ENCODE peak calls at places on chromosomes 1 and 21, in six cellular contexts. X is IMR-90, T is H1, W is neuronal stem cell, J is mesendoderm, V is mesenchymal stem cell. H is an unnamed sample.
A peak's percentile ranks its signal among the peaks of the same experiment; 100 is the strongest.

GRCh38 chr21:17463441-17463840 is 49.4 kb upstream of the CXADR start:
- DNase-seq in X (peak; percentile 97), T (no peak), W (no peak), J (peak; percentile 3), V (peak; percentile 44), H (no peak)

GRCh38 chr1:233664254-233664653 is 50.3 kb downstream of the KCNK1 start:
- DNase-seq in X (no peak), T (no peak), W (no peak), J (no peak), V (no peak), H (no peak)

GRCh38 chr21:42476493-42477342 is 19.3 kb downstream of the RSPH1 start:
- DNase-seq in X (no peak), T (no peak), W (no peak), J (no peak), V (no peak), H (no peak)

GRCh38 chr1:110187139-110187890 is 22.8 kb upstream of the KCNC4 start:
- DNase-seq in X (no peak), T (no peak), W (no peak), J (no peak), V (no peak), H (peak; percentile 97)

GRCh38 chr21:43597052-43597451 is 62.2 kb downstream of the HSF2BP start:
- DNase-seq in X (peak; percentile 88), T (no peak), W (no peak), J (peak; percentile 36), V (peak; percentile 83), H (peak; percentile 56)

GRCh38 chr1:9770276-9770675 is 53.5 kb downstream of the CLSTN1 start:
- DNase-seq in X (no peak), T (no peak), W (no peak), J (no peak), V (no peak), H (no peak)

GRCh38 chr1:228313536-228314277 is 92.9 kb downstream of the TRIM11 start:
- DNase-seq in X (no peak), T (no peak), W (no peak), J (no peak), V (no peak), H (no peak)

GRCh38 chr21:38567577-38568360 is 69.5 kb upstream of the ERG start:
- DNase-seq in X (peak; percentile 6), T (no peak), W (peak; percentile 5), J (peak; percentile 40), V (peak; percentile 23), H (no peak)

GRCh38 chr1:18100493-18101063 is 7.0 kb upstream of the IGSF21 start:
- DNase-seq in X (peak; percentile 49), T (peak; percentile 85), W (peak; percentile 62), J (peak; percentile 80), V (peak; percentile 46), H (peak; percentile 79)

GRCh38 chr1:66931548-66932124 is 6.8 kb downstream of the MIER1 start:
- DNase-seq in X (no peak), T (no peak), W (no peak), J (no peak), V (no peak), H (no peak)

GRCh38 chr1:169698976-169699375 is 12.4 kb downstream of the SELL start:
- DNase-seq in X (no peak), T (no peak), W (no peak), J (no peak), V (no peak), H (no peak)

GRCh38 chr1:78279051-78279450 is 211.7 kb upstream of the PTGFR start:
- DNase-seq in X (peak; percentile 98), T (no peak), W (no peak), J (no peak), V (peak; percentile 78), H (no peak)

GRCh38 chr1:27891196-27891889 is 19.0 kb downstream of the THEMIS2 start:
- DNase-seq in X (no peak), T (no peak), W (no peak), J (no peak), V (no peak), H (peak; percentile 28)

GRCh38 chr1:3491291-3492246 is 37.1 kb downstream of the ARHGEF16 start:
- DNase-seq in X (peak; percentile 24), T (peak; percentile 97), W (peak; percentile 69), J (peak; percentile 66), V (peak; percentile 47), H (peak; percentile 85)

GRCh38 chr1:63645301-63645700 is 52.1 kb downstream of the PGM1 start:
- DNase-seq in X (peak; percentile 20), T (no peak), W (no peak), J (no peak), V (no peak), H (no peak)

GRCh38 chr1:229156819-229157218 is 114.1 kb upstream of the RAB4A start:
- DNase-seq in X (no peak), T (no peak), W (no peak), J (peak; percentile 75), V (peak; percentile 32), H (no peak)

DNA sequence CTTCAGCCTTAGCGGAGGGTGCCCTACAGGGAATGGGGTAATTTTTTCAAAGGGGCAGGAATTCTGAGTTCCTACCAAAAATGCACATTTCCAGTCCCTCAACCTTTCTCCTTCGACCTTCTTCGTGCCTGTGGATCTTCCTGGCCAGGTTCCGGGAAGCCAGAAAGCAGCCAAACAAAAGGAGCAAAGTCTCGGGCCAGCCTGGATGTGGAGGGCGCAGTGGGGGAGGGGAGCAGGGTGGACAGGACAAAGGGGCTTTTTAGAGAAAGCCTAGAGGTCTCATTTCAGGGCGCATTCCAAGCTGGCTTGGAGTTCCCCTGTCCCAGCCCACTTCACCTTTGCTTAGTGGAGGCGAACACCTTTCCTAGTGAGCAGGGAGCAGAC is 2.9 kb upstream of the INAVA start:
- DNase-seq in X (no peak), T (peak; percentile 86), W (peak; percentile 73), J (peak; percentile 87), V (no peak), H (peak; percentile 54)
- H2BK5ac ChIP-seq in X (no peak overlapping the region), T (peak overlapping the region; percentile 97), W (peak overlapping the region; percentile 97), J (peak overlapping the region; percentile 70), V (peak overlapping the region; percentile 98), H (peak overlapping the region; percentile 84)

GRCh38 chr1:107786214-107786842 is 178.7 kb downstream of the VAV3 start:
- DNase-seq in X (no peak), T (no peak), W (no peak), J (no peak), V (no peak), H (no peak)

GRCh38 chr1:107787299-107787698 is 177.7 kb downstream of the VAV3 start:
- DNase-seq in X (no peak), T (no peak), W (no peak), J (peak; percentile 55), V (no peak), H (no peak)

GRCh38 chr1:107788189-107788588 is 176.8 kb downstream of the VAV3 start:
- DNase-seq in X (no peak), T (no peak), W (no peak), J (no peak), V (no peak), H (no peak)

GRCh38 chr1:107782192-107782845 is 182.7 kb downstream of the VAV3 start:
- DNase-seq in X (peak; percentile 53), T (no peak), W (peak; percentile 57), J (peak; percentile 60), V (peak; percentile 63), H (peak; percentile 34)

DNA sequence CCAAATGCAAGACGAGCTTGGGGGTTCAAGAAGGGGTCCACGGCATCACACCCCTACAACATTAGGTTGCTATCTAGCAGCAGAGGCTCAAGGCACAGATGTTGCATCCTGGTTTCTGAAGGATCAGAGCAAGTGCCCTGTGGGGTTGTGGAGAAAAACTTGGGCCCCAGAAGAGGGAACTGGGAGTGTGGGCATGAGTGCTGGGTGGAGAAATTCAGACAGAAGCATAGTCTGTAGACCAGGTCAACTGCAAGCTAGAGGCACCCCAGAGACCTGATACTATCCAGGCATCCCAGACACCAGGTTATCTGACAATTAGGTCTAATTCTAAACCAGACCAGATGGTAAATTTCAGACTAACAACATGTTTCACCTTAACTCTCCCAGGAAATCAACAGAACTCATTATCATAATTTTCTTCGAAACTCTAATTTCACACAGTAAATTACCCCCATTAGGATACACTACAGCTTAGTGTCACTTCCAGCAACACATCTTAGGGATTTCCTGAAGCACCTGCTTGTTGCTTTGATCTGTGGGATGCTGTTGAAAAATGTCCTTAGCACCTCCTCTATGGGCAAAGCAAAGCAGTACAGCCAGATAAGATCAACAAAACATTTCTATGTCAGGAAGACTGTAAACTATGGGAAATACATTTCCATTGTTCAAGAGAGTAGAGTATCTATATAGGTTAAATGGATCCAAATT is 179.3 kb downstream of the VAV3 start:
- DNase-seq in X (no peak), T (no peak), W (no peak), J (no peak), V (no peak), H (no peak)
- H3K4me3 ChIP-seq in X (no peak overlapping the region), T (no peak overlapping the region), W (no peak overlapping the region), J (no peak overlapping the region), V (no peak overlapping the region), H (no peak overlapping the region)

GRCh38 chr1:92956254-92956653 is 5.0 kb downstream of the DIPK1A start:
- DNase-seq in X (no peak), T (no peak), W (no peak), J (no peak), V (no peak), H (no peak)
- H2BK5ac ChIP-seq in X (no peak overlapping the region), T (no peak overlapping the region), W (no peak overlapping the region), J (no peak overlapping the region), V (no peak overlapping the region), H (no peak overlapping the region)

DNA sequence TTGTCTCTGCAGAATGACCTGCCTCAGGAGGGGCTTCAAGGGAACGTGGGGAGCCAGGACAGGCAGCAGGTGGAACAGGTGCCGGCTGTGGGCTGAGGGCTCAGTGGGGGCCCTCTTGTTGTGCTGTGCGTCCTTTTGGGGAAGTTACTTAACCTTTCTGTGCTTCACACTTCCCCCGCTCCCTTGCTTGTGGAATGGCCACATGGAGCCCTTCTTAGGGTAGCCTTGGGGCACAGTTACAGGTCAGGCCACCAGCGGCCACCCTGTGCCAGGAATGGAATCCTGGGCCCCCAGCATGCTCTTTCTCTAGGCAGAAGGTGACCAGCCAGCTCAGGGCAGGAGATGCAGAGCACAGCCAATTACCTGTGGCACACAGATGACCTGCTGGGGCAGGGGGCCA is 2.6 kb downstream of the IKBKE start:
- DNase-seq in X (no peak), T (no peak), W (no peak), J (no peak), V (no peak), H (no peak)
- H3K4me3 ChIP-seq in X (no peak overlapping the region), T (no peak overlapping the region), W (no peak overlapping the region), J (no peak overlapping the region), V (peak overlapping the region; percentile 29), H (no peak overlapping the region)